ENCODE peak calls at places on chromosome 10, in four cellular contexts. M is K562, Q is A549, Z is WTC11. X is an unnamed sample.

GRCh38 chr10:16965242-16965620 is 148.0 kb upstream of the RSU1 start:
- DNase-seq in Q (no peak), M (no peak), Z (no peak), X (no peak)

GRCh38 chr10:105287970-105288369 is 646.9 kb downstream of the SORCS3 start:
- DNase-seq in Z (no peak), Q (no peak), M (no peak), X (no peak)

GRCh38 chr10:124744688-124745055 is 494 bp upstream of the FAM53B start:
- DNase-seq in Q (peak), M (no peak), Z (no peak), X (peak)

GRCh38 chr10:110686941-110687340 is 42.8 kb downstream of the RBM20 start:
- DNase-seq in M (no peak), Z (no peak), Q (no peak), X (no peak)

GRCh38 chr10:567869-568268 is 121.6 kb downstream of the DIP2C start:
- DNase-seq in M (no peak), Q (no peak), Z (no peak), X (no peak)

GRCh38 chr10:89837173-89838001 is 136.0 kb downstream of the KIF20B start:
- DNase-seq in M (no peak), Z (peak), Q (no peak), X (no peak)

GRCh38 chr10:102065561-102066420 is 642 bp downstream of the HPS6 start:
- DNase-seq in Q (peak), M (no peak), Z (peak), X (no peak)

GRCh38 chr10:132993271-132994260 is 51.2 kb upstream of the CFAP46 start:
- DNase-seq in M (no peak), Z (no peak), Q (no peak), X (no peak)

GRCh38 chr10:77531441-77532001 is 106.1 kb downstream of the KCNMA1 start:
- DNase-seq in Z (no peak), M (peak), Q (peak), X (no peak)

GRCh38 chr10:103448751-103449150 is 3.4 kb downstream of the CALHM2 start:
- DNase-seq in M (no peak), Z (no peak), Q (no peak), X (no peak)

GRCh38 chr10:26437637-26438461 is at the start of gene APBB1IP:
- DNase-seq in M (no peak), Z (peak), Q (no peak), X (no peak)

GRCh38 chr10:78520737-78521430 is 487.2 kb downstream of the RPS24 start:
- DNase-seq in M (peak), Z (peak), Q (peak), X (peak)

GRCh38 chr10:74825033-74825370 is 1.4 kb upstream of the KAT6B start:
- DNase-seq in Q (peak), Z (peak), M (no peak), X (no peak)

GRCh38 chr10:118545381-118545780 is 50.1 kb downstream of the PRLHR start:
- DNase-seq in M (no peak), Q (no peak), Z (no peak), X (no peak)

GRCh38 chr10:132303361-132304115 is 4.2 kb downstream of the STK32C start:
- DNase-seq in Z (no peak), Q (no peak), M (no peak), X (no peak)

GRCh38 chr10:119917777-119918176 is 25.2 kb downstream of the SEC23IP start:
- DNase-seq in Q (no peak), M (no peak), Z (no peak), X (no peak)

GRCh38 chr10:123841115-123841514 is 50.5 kb downstream of the CPXM2 start:
- DNase-seq in M (no peak), Z (no peak), Q (no peak), X (no peak)

GRCh38 chr10:5461201-5461585 is 38.2 kb downstream of the CALML5 start:
- DNase-seq in Z (no peak), M (no peak), Q (no peak), X (no peak)

GRCh38 chr10:22369433-22370072 is 24.3 kb downstream of the SPAG6 start:
- DNase-seq in Q (no peak), M (peak), Z (no peak), X (no peak)

GRCh38 chr10:34719336-34719735 is 95.8 kb downstream of the PARD3 start:
- DNase-seq in M (no peak), Q (no peak), Z (no peak), X (no peak)

GRCh38 chr10:30534465-30535144 is 94.9 kb downstream of the LYZL2 start:
- DNase-seq in Q (peak), M (peak), Z (peak), X (peak)

GRCh38 chr10:119045561-119045960 is 16.0 kb downstream of the NANOS1 start:
- DNase-seq in Z (no peak), M (no peak), Q (no peak), X (no peak)

GRCh38 chr10:73744690-73744994 is 470 bp downstream of the SEC24C start:
- DNase-seq in Q (peak), Z (no peak), M (peak), X (peak)

GRCh38 chr10:80739963-80740715 is 202.4 kb downstream of the SH2D4B start:
- DNase-seq in M (peak), Z (peak), Q (no peak), X (no peak)

GRCh38 chr10:128780379-128780778 is 654.2 kb upstream of the MKI67 start:
- DNase-seq in Q (no peak), M (no peak), Z (no peak), X (no peak)

GRCh38 chr10:77160679-77161078 is 476.9 kb downstream of the KCNMA1 start:
- DNase-seq in M (no peak), Q (no peak), Z (no peak), X (no peak)

GRCh38 chr10:98045785-98046389 is 15.5 kb upstream of the CRTAC1 start:
- DNase-seq in M (peak), Z (peak), Q (peak), X (peak)

GRCh38 chr10:46233101-46233500 is 53.7 kb upstream of the ANTXRL start:
- DNase-seq in Q (no peak), M (no peak), Z (no peak), X (no peak)

GRCh38 chr10:1413823-1414222 is 323.5 kb downstream of the ADARB2 start:
- DNase-seq in M (no peak), Q (no peak), Z (no peak), X (no peak)

GRCh38 chr10:99760321-99760720 is 22.1 kb upstream of the ABCC2 start:
- DNase-seq in Z (no peak), M (no peak), Q (no peak), X (no peak)

GRCh38 chr10:77746313-77746712 is 108.7 kb upstream of the KCNMA1 start:
- DNase-seq in Q (no peak), M (no peak), Z (no peak), X (no peak)

DNA sequence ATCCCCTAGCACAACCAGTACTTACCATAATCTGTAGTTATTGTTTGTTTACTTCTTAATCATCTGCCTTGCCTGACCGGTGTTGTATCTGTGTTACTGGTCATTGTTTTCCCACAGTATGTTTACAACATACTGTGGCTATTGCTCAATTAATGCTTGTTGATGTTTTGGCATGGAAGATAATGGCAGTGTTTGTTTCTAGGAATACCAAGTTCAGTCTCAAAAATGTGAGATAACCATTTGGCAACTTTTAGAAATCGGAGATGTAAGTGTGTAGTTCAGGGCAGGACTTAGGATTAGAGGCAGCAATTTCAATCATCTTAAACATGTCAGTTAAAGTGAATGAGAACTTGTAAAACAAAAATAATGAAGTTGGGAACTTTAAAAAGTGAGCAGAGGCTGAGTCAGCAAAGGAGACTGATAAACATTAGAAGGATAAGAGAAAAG is 8.2 kb downstream of the MINDY3 start:
- DNase-seq in Z (no peak), M (no peak), Q (no peak), X (no peak)
- TF ChIP-seq NR3C1 in Z (no peak), M (no peak), Q (no peak), X (no peak)

GRCh38 chr10:96891840-96892239 is 59.7 kb downstream of the LCOR start:
- DNase-seq in Q (no peak), M (no peak), Z (no peak), X (no peak)

GRCh38 chr10:96902117-96902516 is 70.0 kb downstream of the LCOR start:
- DNase-seq in Z (no peak), M (no peak), Q (no peak), X (no peak)

GRCh38 chr10:96902762-96903358 is 70.8 kb downstream of the LCOR start:
- DNase-seq in Z (no peak), M (no peak), Q (no peak), X (peak)

GRCh38 chr10:96895662-96896424 is 63.7 kb downstream of the LCOR start:
- DNase-seq in Z (no peak), M (no peak), Q (no peak), X (no peak)

DNA sequence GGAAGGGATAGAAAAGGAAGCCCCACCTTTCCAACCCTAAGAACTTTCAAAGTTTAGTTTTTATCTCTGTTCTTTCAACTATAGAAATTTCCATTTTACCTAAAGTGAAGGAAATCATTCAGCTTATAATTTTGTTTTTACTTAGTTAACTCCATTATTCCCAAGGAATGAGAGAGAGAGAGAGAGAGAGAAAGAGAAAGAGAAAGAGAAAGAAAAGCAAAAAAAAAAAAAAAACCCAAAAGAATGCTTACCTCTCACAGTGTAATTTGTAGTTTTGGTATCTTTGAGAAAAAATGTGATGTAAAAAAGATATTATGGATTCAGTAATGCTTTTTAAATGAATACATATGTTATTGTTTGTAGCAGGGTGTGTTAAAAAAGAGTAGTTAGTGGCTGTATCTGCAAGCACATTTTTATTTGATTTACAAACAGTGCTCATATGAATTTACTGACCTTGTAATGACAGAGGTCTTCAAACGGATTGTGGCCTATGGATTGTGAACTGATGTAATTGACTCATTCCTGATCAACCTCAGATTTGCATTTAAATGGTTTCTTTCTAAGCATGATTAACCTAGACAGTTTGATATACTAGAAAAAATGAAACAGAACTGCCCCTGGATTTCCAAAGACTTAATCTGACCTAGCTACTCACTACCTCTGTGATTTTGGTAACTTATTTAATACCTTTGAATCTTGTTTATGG is 64.9 kb downstream of the LCOR start:
- DNase-seq in M (no peak), Z (no peak), Q (no peak), X (no peak)
- TF ChIP-seq NR3C1 in M (no peak), Z (no peak), Q (no peak), X (no peak)

GRCh38 chr10:130301026-130301892 is 165.1 kb downstream of the GLRX3 start:
- DNase-seq in M (no peak), Z (no peak), Q (no peak), X (no peak)
- TF ChIP-seq NR3C1 in M (no peak), Z (no peak), Q (no peak), X (no peak)

DNA sequence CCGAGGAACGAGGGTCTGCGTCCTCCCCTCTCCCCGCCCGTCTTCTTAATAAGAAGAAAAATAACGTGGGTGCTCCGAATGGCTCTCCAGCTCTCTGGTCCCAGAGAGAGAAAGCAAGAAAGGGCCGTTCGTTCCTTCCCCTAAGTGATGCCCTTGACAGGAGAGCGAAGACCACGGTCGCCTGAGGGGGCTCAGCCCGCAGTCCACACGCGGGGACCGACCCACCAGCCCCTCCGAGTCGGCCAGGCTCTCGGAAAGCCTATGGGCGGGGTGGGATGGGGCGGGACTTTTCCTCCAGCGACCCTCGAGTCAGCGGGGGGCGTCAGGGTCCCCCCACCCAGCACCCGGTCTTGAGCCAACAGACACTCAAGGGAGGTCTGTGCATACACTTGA is 53.2 kb upstream of the FHIP2A start:
- DNase-seq in Z (no peak), M (no peak), Q (peak), X (no peak)
- TF ChIP-seq NR3C1 in Z (no peak), M (no peak), Q (no peak), X (no peak)

GRCh38 chr10:24518411-24518810 is 205.3 kb downstream of the ARHGAP21 start:
- DNase-seq in Z (no peak), M (no peak), Q (no peak), X (peak)
- TF ChIP-seq NR3C1 in Z (no peak), M (no peak), Q (no peak), X (no peak)

DNA sequence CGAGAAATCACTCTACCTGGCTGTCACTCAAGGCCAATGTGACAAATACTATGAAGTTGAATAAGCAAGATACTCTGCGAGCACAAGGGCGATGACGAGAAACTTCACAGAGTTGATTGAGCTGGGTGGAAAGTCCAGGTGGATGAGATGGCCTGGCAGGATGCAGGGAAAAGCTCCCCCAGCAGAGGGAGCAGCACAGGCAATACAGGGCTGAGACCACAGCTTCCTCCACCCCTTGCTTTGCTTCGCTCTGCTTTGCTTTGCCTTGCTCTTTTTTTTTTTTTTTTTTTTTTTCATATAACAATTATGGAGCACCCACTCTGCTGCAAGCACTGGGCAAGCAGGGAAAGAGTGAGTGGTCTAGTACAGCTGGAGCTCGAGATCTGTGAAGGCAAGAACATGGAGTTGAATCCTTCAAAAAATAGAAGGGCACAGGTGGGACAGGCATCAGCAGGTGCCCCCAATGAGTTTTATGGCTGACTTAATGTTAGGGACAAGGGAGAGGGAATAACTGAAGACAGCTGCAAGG is 88.3 kb downstream of the CABCOCO1 start:
- DNase-seq in Z (peak), M (peak), Q (peak), X (peak)
- TF ChIP-seq NR3C1 in Z (no peak), M (no peak), Q (no peak), X (no peak)

DNA sequence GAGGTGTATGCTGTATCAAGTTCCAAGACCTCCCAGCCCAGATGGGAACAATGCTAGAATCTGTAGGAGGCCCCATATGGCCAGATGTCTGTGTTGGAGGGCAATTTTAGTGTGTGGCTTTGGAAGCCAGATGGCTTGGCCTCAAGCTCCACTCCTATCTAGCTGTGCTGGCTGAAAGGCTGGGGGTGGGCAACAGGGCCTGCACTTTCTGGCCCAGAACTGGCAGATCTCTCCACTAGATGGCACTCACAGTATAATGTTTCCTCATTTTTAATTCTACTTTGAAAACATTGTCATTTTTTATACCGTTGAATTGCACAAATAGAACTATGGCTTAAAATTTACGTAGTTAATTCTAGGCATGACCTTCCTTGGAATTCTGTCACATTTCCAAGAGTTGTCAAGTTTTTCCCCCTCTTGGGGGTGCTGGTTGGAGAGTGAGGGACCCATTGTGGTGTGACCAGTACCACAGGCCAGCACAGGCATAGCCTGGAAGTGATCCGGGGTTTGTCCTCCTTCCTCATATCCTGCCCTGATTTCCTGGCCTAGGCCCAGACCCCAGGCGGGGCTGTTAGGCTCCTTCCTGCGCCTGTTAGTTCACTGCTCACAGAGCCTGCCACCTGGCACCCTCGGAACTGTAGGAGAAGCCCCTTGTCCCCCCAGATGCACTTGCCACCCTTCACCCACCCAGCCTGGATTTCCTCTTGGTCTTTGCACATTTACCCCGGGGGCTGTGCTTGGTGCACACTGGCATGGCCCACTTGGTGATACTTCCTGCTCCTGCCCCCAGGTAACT is 52.9 kb downstream of the ARHGAP22 start:
- DNase-seq in M (peak), Z (peak), Q (peak), X (no peak)
- TF ChIP-seq NR3C1 in M (no peak), Z (no peak), Q (no peak), X (no peak)